ENCODE peak calls at places on chromosomes 6 and 20, in five cellular contexts. R is NCI-H2171 treated with DMSO at 0.1 percent for 48 hours, D is retina, Q is right cardiac atrium, U is adrenal gland. L is an unnamed sample.
A peak's percentile ranks its signal among the peaks of the same experiment; 100 is the strongest.

GRCh38 chr6:106128981-106129761 is 43.0 kb downstream of the PRDM1 start:
- DNase-seq in R (no peak), D (peak; percentile 50), Q (no peak), U (peak; percentile 8), L (no peak)

GRCh38 chr20:24735263-24735662 is 213.8 kb upstream of the CST7 start:
- DNase-seq in R (peak; percentile 8), D (no peak), Q (no peak), U (no peak), L (no peak)

GRCh38 chr6:40634429-40634828 is 47.3 kb upstream of the LRFN2 start:
- DNase-seq in R (peak; percentile 80), D (no peak), Q (no peak), U (no peak), L (peak; percentile 28)

GRCh38 chr6:98581725-98582124 is 252.6 kb upstream of the POU3F2 start:
- DNase-seq in R (no peak), D (no peak), Q (no peak), U (no peak), L (no peak)

GRCh38 chr6:141667580-141668309 is 465.0 kb upstream of the GJE1 start:
- DNase-seq in R (no peak), D (peak; percentile 11), Q (no peak), U (no peak), L (no peak)

GRCh38 chr20:58867211-58867610 is 14.7 kb downstream of the GNAS start:
- DNase-seq in R (no peak), D (no peak), Q (no peak), U (no peak), L (peak; percentile 28)

GRCh38 chr6:34919651-34920050 is 30.6 kb downstream of the ANKS1A start:
- DNase-seq in R (no peak), D (no peak), Q (no peak), U (no peak), L (no peak)

GRCh38 chr6:47247227-47247797 is 62.4 kb downstream of the TNFRSF21 start:
- DNase-seq in R (peak; percentile 86), D (no peak), Q (no peak), U (no peak), L (peak; percentile 39)

GRCh38 chr6:130178692-130179091 is 44.1 kb downstream of the SAMD3 start:
- DNase-seq in R (no peak), D (no peak), Q (no peak), U (peak; percentile 12), L (no peak)

GRCh38 chr20:63222541-63222940 is 6.6 kb upstream of the YTHDF1 start:
- DNase-seq in R (no peak), D (no peak), Q (peak; percentile 18), U (no peak), L (no peak)

GRCh38 chr6:34146801-34147592 is 1.1 kb upstream of the GRM4 start:
- DNase-seq in R (no peak), D (no peak), Q (no peak), U (no peak), L (no peak)

GRCh38 chr20:57526067-57526884 is 1.3 kb upstream of the CTCFL start:
- DNase-seq in R (no peak), D (no peak), Q (no peak), U (no peak), L (no peak)

L was measured in body of pancreas.